ENCODE peak calls at places on chromosomes 1 and 21, in seven cellular contexts. One of them, this sample, is unnamed.
A peak's percentile ranks its signal among the peaks of the same experiment; 100 is the strongest.

GRCh38 chr1:32204943-32205361 is 519 bp upstream of the IQCC start:
- DNase-seq in H7: peak; percentile 70
- DNase-seq in T1000: no peak
- DNase-seq in AG08395: no peak
- DNase-seq in nucleus accumbens: no peak
- DNase-seq in NB4: no peak
- DNase-seq in CD8-positive, alpha-beta memory T cell: no peak
- DNase-seq in this sample: no peak

GRCh38 chr1:54052470-54052933 is 502 bp downstream of the TMEM59 start:
- DNase-seq in AG08395: peak; percentile 43
- DNase-seq in CD8-positive, alpha-beta memory T cell: peak; percentile 59
- DNase-seq in nucleus accumbens: no peak
- DNase-seq in NB4: peak; percentile 59
- DNase-seq in H7: peak; percentile 70
- DNase-seq in T1000: peak; percentile 30
- DNase-seq in this sample: peak; percentile 21

GRCh38 chr1:8797230-8797629 is 20.2 kb downstream of the RERE start:
- DNase-seq in AG08395: no peak
- DNase-seq in CD8-positive, alpha-beta memory T cell: no peak
- DNase-seq in NB4: no peak
- DNase-seq in nucleus accumbens: no peak
- DNase-seq in H7: no peak
- DNase-seq in T1000: no peak
- DNase-seq in this sample: no peak

GRCh38 chr1:234718509-234719453 is 108.8 kb upstream of the IRF2BP2 start:
- DNase-seq in H7: no peak
- DNase-seq in AG08395: no peak
- DNase-seq in nucleus accumbens: no peak
- DNase-seq in T1000: no peak
- DNase-seq in CD8-positive, alpha-beta memory T cell: no peak
- DNase-seq in NB4: no peak
- DNase-seq in this sample: no peak

GRCh38 chr1:203631946-203632345 is 5.3 kb downstream of the ATP2B4 start:
- DNase-seq in H7: no peak
- DNase-seq in AG08395: no peak
- DNase-seq in nucleus accumbens: no peak
- DNase-seq in NB4: no peak
- DNase-seq in CD8-positive, alpha-beta memory T cell: no peak
- DNase-seq in T1000: no peak
- DNase-seq in this sample: no peak

GRCh38 chr1:21449906-21450305 is 10.0 kb downstream of the NBPF3 start:
- DNase-seq in AG08395: no peak
- DNase-seq in NB4: no peak
- DNase-seq in nucleus accumbens: no peak
- DNase-seq in H7: no peak
- DNase-seq in CD8-positive, alpha-beta memory T cell: no peak
- DNase-seq in T1000: no peak
- DNase-seq in this sample: no peak

GRCh38 chr1:11444907-11445306 is 34.0 kb upstream of the DISP3 start:
- DNase-seq in CD8-positive, alpha-beta memory T cell: no peak
- DNase-seq in NB4: no peak
- DNase-seq in T1000: no peak
- DNase-seq in H7: no peak
- DNase-seq in nucleus accumbens: no peak
- DNase-seq in AG08395: no peak
- DNase-seq in this sample: no peak

GRCh38 chr21:43341349-43342163 is 85.4 kb downstream of the SIK1 start:
- DNase-seq in NB4: no peak
- DNase-seq in nucleus accumbens: no peak
- DNase-seq in H7: no peak
- DNase-seq in AG08395: no peak
- DNase-seq in T1000: no peak
- DNase-seq in CD8-positive, alpha-beta memory T cell: no peak
- DNase-seq in this sample: no peak

This sample was measured in dorsolateral prefrontal cortex.